ENCODE peak calls at places on chromosomes 13 and 19, in seven cellular contexts. Q, B, S, O, J, A and G are unnamed samples.

GRCh38 chr19:15869109-15869555 is 28.7 kb downstream of the CYP4F2 start:
- DNase-seq in J (peak; percentile 4), S (peak; percentile 37), O (no peak), B (no peak), Q (peak; percentile 59), A (peak; percentile 98), G (no peak)

GRCh38 chr19:5775668-5776309 is 8.8 kb downstream of the PRR22 start:
- DNase-seq in Q (no peak), J (peak; percentile 60), A (no peak), B (no peak), O (peak; percentile 76), S (peak; percentile 43), G (no peak)

GRCh38 chr19:7729831-7730285 is 2.1 kb downstream of the CLEC4G start:
- DNase-seq in S (no peak), A (no peak), J (no peak), Q (no peak), O (no peak), B (no peak), G (no peak)

GRCh38 chr19:595326-596262 is 5.9 kb downstream of the HCN2 start:
- DNase-seq in O (no peak), J (no peak), B (no peak), S (no peak), A (no peak), Q (no peak), G (no peak)

GRCh38 chr19:45973564-45974338 is at the start of gene NOVA2:
- DNase-seq in S (peak; percentile 45), J (peak; percentile 35), O (no peak), Q (no peak), A (peak; percentile 59), B (peak; percentile 41), G (peak; percentile 90)

GRCh38 chr13:30306762-30307193 is 573 bp downstream of the KATNAL1 start:
- DNase-seq in J (peak; percentile 92), O (peak; percentile 84), B (peak; percentile 91), Q (peak; percentile 94), S (peak; percentile 93), A (peak; percentile 95), G (peak; percentile 98)

GRCh38 chr13:113995051-113995601 is 21.2 kb upstream of the C13orf46 start:
- DNase-seq in O (no peak), Q (no peak), A (no peak), J (no peak), B (no peak), S (peak; percentile 8), G (no peak)

GRCh38 chr13:30352121-30352520 is 44.8 kb upstream of the KATNAL1 start:
- DNase-seq in J (no peak), O (no peak), A (no peak), B (no peak), Q (no peak), S (no peak), G (no peak)

GRCh38 chr19:3409346-3410064 is 43.1 kb downstream of the NFIC start:
- DNase-seq in S (peak; percentile 77), O (no peak), B (no peak), J (no peak), Q (no peak), A (no peak), G (peak; percentile 71)

GRCh38 chr13:88544836-88545235 is 873.7 kb downstream of the SLITRK5 start:
- DNase-seq in Q (no peak), O (no peak), B (no peak), J (peak; percentile 0), S (no peak), A (no peak), G (no peak)

GRCh38 chr19:36128392-36128736 is 11.5 kb upstream of the CAPNS1 start:
- DNase-seq in A (peak; percentile 66), B (no peak), Q (no peak), O (no peak), J (no peak), S (no peak), G (no peak)

GRCh38 chr13:23378009-23378632 is 55.4 kb downstream of the SACS start:
- DNase-seq in J (peak; percentile 98), O (peak; percentile 99), A (peak; percentile 81), Q (no peak), S (no peak), B (no peak), G (peak; percentile 23)

GRCh38 chr19:56132316-56132822 is 8.7 kb upstream of the ZNF444 start:
- DNase-seq in S (no peak), B (no peak), A (no peak), O (no peak), J (peak; percentile 72), Q (no peak), G (no peak)

GRCh38 chr19:46225558-46226004 is 4.0 kb upstream of the IGFL1 start:
- DNase-seq in Q (no peak), O (no peak), S (no peak), A (peak; percentile 56), B (no peak), J (peak; percentile 31), G (peak; percentile 15)

GRCh38 chr13:99982021-99982740 is 597 bp downstream of the ZIC2 start:
- DNase-seq in S (no peak), B (no peak), A (peak; percentile 71), O (no peak), Q (peak; percentile 57), J (no peak), G (no peak)

GRCh38 chr13:85586422-85586831 is 212.8 kb downstream of the SLITRK6 start:
- DNase-seq in Q (no peak), B (no peak), S (no peak), J (peak; percentile 32), O (peak; percentile 83), A (no peak), G (no peak)

GRCh38 chr19:1082165-1082927 is 12.8 kb downstream of the POLR2E start:
- DNase-seq in Q (peak; percentile 84), A (peak; percentile 47), J (no peak), B (peak; percentile 93), S (peak; percentile 93), O (no peak), G (peak; percentile 94)

GRCh38 chr13:45950343-45950995 is 98.9 kb upstream of the SIAH3 start:
- DNase-seq in B (no peak), O (no peak), A (peak; percentile 21), Q (no peak), S (no peak), J (peak; percentile 22), G (no peak)

GRCh38 chr19:48934837-48935236 is 1.3 kb downstream of the DHDH start:
- DNase-seq in B (no peak), Q (no peak), S (no peak), A (no peak), J (no peak), O (no peak), G (no peak)

GRCh38 chr13:41411536-41411935 is 45.8 kb upstream of the RGCC start:
- DNase-seq in S (no peak), J (peak; percentile 77), B (no peak), O (peak; percentile 52), Q (no peak), A (peak; percentile 52), G (no peak)

GRCh38 chr19:45613926-45614725 is 12.1 kb upstream of the GPR4 start:
- DNase-seq in Q (no peak), S (peak; percentile 70), J (peak; percentile 87), A (peak; percentile 88), O (peak; percentile 92), B (no peak), G (no peak)

GRCh38 chr13:110216403-110217041 is 90.4 kb downstream of the COL4A1 start:
- DNase-seq in A (no peak), J (peak; percentile 86), Q (no peak), O (peak; percentile 68), B (no peak), S (no peak), G (no peak)

GRCh38 chr19:37361994-37362393 is 8.9 kb upstream of the ZNF527 start:
- DNase-seq in O (peak; percentile 4), S (no peak), A (no peak), J (no peak), Q (no peak), B (no peak), G (no peak)

GRCh38 chr19:40805258-40805868 is 6.4 kb downstream of the EGLN2 start:
- DNase-seq in J (no peak), S (peak; percentile 73), O (no peak), Q (peak; percentile 73), A (no peak), B (no peak), G (no peak)

GRCh38 chr19:40804783-40805242 is 5.8 kb downstream of the EGLN2 start:
- DNase-seq in A (no peak), Q (peak; percentile 54), J (no peak), B (no peak), O (no peak), S (peak; percentile 46), G (no peak)

GRCh38 chr19:40807147-40808020 is 8.4 kb downstream of the EGLN2 start:
- DNase-seq in S (no peak), O (no peak), Q (no peak), B (no peak), A (no peak), J (no peak), G (no peak)

GRCh38 chr19:40808021-40808325 is 9.0 kb downstream of the EGLN2 start:
- DNase-seq in J (no peak), Q (no peak), O (no peak), A (no peak), B (no peak), S (no peak), G (no peak)

GRCh38 chr19:40806385-40807146 is 7.6 kb downstream of the EGLN2 start:
- DNase-seq in O (peak; percentile 96), J (peak; percentile 97), Q (peak; percentile 85), B (peak; percentile 64), A (peak; percentile 44), S (peak; percentile 54), G (peak; percentile 96)
- TF ChIP-seq CTCF in O (peak; percentile 93), J (peak; percentile 75), Q (peak; percentile 87), B (peak; percentile 84), A (peak; percentile 20), S (peak; percentile 40), G (peak; percentile 46)

GRCh38 chr19:18772620-18773587 is 18.2 kb downstream of the COMP start:
- DNase-seq in A (no peak), S (peak; percentile 61), B (no peak), O (no peak), J (no peak), Q (no peak), G (no peak)
- TF ChIP-seq CTCF in A (no peak), S (no peak), B (no peak), O (no peak), J (no peak), Q (no peak), G (no peak)

DNA sequence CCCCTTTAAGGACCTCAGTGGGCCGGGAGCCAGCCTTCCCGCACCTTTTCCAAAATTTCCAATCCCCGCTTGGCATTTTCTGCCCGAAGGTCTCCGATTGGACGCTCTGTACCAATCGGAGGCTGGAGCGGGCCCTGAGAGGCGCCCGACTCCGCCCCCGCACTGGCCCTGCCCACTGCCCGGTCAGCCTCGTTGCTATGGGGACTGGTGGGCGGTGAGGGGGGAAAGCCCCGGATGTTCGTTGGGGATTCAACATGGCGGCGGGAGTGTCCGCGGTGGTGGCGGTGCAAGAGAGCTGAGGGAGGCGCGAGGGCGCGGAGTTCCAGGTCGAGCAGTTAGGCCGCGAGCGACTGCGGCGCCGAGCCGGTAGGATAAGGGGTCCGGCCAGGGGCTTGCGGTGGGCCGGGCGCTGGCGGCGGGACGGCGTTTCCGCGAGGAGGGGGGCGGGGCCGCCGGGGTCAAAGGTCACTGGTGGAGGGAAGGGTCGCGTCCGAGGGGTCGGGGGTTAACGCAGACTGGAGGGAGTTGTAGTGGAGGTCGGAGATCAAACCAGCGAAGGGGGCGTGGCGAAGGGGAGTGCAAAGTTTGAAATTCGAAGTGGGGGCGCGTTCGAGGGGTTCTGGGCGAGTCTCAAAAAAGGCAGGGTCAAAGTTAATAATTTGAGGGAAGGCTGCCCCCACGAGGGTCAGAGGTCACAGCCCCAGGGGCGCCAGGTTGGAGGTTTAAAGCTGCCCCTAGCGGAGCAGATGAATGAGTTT is at the start of gene PAK4:
- DNase-seq in Q (peak; percentile 97), B (peak; percentile 95), J (peak; percentile 96), A (peak; percentile 94), O (peak; percentile 96), S (peak; percentile 99), G (peak; percentile 97)
- TF ChIP-seq CTCF in Q (no peak), B (peak; percentile 11), J (no peak), A (no peak), O (peak; percentile 8), S (no peak), G (peak; percentile 8)

GRCh38 chr19:53196777-53197396 is 3.7 kb upstream of the ZNF665 start:
- DNase-seq in A (peak; percentile 91), J (peak; percentile 93), B (peak; percentile 98), Q (peak; percentile 97), S (peak; percentile 99), O (peak; percentile 35), G (peak; percentile 100)
- TF ChIP-seq CTCF in A (no peak), J (no peak), B (no peak), Q (no peak), S (peak; percentile 1), O (no peak), G (no peak)